ENCODE peak calls at places on chromosomes 2 and 18, in nine cellular contexts. X is colonic mucosa; N is caudate nucleus; I is thoracic aorta; R is neuronal stem cell; S is psoas muscle; K is SJSA1; E is esophagus squamous epithelium; Z is CD8-positive, alpha-beta memory T cell. P is an unnamed sample.

GRCh38 chr2:9805435-9806297 is 37.6 kb upstream of the TAF1B start:
- DNase-seq in I (no peak), Z (no peak), R (no peak), S (no peak), X (no peak), N (no peak), K (no peak), E (no peak), P (no peak)

GRCh38 chr2:179787601-179788000 is 73.8 kb downstream of the ZNF385B start:
- DNase-seq in K (no peak), Z (no peak), N (no peak), X (no peak), S (no peak), E (no peak), I (no peak), R (no peak), P (no peak)

GRCh38 chr18:48662021-48662661 is 123.3 kb downstream of the CTIF start:
- DNase-seq in Z (no peak), E (no peak), N (no peak), I (no peak), K (no peak), R (no peak), X (no peak), S (no peak), P (peak; percentile 34)

GRCh38 chr2:82062469-82062868 is 1757.9 kb upstream of the LRRTM1 start:
- DNase-seq in S (no peak), K (no peak), X (no peak), Z (no peak), I (no peak), N (no peak), E (no peak), R (no peak), P (no peak)

GRCh38 chr2:162795312-162795711 is 43.3 kb downstream of the KCNH7 start:
- DNase-seq in S (no peak), E (no peak), N (no peak), I (no peak), K (no peak), Z (no peak), R (peak; percentile 3), X (no peak), P (no peak)

GRCh38 chr2:20796374-20796791 is 26.5 kb downstream of the LDAH start:
- DNase-seq in I (no peak), X (no peak), R (no peak), K (no peak), N (no peak), S (no peak), E (no peak), Z (no peak), P (peak; percentile 78)

GRCh38 chr2:149559341-149560068 is 28.1 kb downstream of the MMADHC start:
- DNase-seq in Z (no peak), I (no peak), K (no peak), S (no peak), N (no peak), R (no peak), E (no peak), X (no peak), P (no peak)

GRCh38 chr2:208265371-208265806 is 666 bp upstream of the PIKFYVE start:
- DNase-seq in E (peak; percentile 4), X (peak; percentile 40), Z (peak; percentile 68), K (no peak), I (no peak), R (peak; percentile 12), N (peak; percentile 45), S (peak; percentile 56), P (no peak)

GRCh38 chr18:12056034-12056883 is 37.4 kb upstream of the ANKRD62 start:
- DNase-seq in Z (no peak), K (no peak), R (no peak), N (no peak), E (no peak), I (no peak), S (no peak), X (no peak), P (no peak)

GRCh38 chr2:218289639-218290315 is 2.5 kb downstream of the TMBIM1 start:
- DNase-seq in N (no peak), X (peak; percentile 60), E (no peak), K (no peak), Z (no peak), R (no peak), I (no peak), S (no peak), P (no peak)

DNA sequence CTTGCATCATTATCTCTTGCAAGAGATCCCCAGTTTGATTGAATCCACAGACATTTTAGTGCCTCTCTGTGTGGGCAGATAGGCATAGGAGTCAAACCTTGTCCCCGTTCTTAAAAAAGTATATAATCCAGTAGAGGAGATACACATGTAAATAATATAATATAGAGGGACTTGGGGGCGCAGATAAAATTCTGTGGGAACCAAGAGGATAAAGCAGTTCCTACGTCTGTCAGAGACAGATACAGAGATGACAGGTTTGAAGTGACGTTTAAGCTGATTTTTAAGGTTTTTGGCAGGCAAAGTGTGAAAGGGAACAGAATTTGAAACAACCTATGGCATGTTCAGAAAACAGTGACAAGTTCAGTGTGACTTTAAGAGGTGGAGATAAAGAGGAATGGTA is 63.1 kb downstream of the CAB39 start:
- DNase-seq in R (no peak), Z (no peak), S (no peak), N (no peak), I (no peak), X (no peak), K (no peak), E (no peak), P (no peak)
- H3K27ac ChIP-seq in R (no peak overlapping the region), Z (no peak overlapping the region), S (peak overlapping the region; percentile 87), N (no peak overlapping the region), I (no peak overlapping the region), X (no peak overlapping the region), K (peak overlapping the region; percentile 84), E (no peak overlapping the region), P (peak overlapping the region; percentile 95)

DNA sequence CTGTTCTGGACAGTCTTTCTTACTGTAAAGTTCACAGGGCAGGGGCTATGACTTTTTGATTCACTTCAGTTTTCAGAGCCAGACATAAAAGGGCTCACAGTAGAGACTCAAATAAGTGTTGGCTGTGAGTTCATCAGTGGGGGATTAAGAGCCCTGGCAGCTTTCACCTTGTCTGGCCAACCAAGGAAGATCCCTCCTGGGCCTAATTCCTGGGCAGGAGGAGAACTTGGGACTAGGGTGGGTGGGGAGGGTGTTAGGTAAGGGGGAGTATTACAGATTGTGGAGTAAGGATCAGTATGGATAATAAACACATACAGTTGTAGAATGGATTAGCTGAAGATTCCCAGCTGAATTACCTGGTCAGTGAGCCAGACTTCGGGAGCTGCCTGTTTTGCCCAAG is 904 bp upstream of the SFXN5 start:
- DNase-seq in R (no peak), Z (no peak), K (no peak), N (no peak), I (no peak), X (no peak), S (no peak), E (no peak), P (no peak)
- H3K27ac ChIP-seq in R (no peak overlapping the region), Z (peak overlapping the region; percentile 85), K (no peak overlapping the region), N (peak overlapping the region; percentile 97), I (peak overlapping the region; percentile 92), X (peak overlapping the region; percentile 93), S (peak overlapping the region; percentile 98), E (peak overlapping the region; percentile 94), P (peak overlapping the region; percentile 53)

GRCh38 chr2:156310773-156311172 is 21.7 kb downstream of the NR4A2 start:
- DNase-seq in Z (no peak), I (no peak), K (no peak), E (no peak), S (no peak), N (no peak), X (no peak), R (no peak), P (no peak)
- H3K27ac ChIP-seq in Z (no peak overlapping the region), I (no peak overlapping the region), K (no peak overlapping the region), E (no peak overlapping the region), S (no peak overlapping the region), N (no peak overlapping the region), X (no peak overlapping the region), R (no peak overlapping the region), P (no peak overlapping the region)

GRCh38 chr2:189297446-189297845 is 117.9 kb upstream of the COL5A2 start:
- DNase-seq in R (no peak), I (no peak), N (no peak), E (no peak), S (no peak), K (no peak), Z (peak; percentile 30), X (no peak), P (no peak)
- H3K27ac ChIP-seq in R (no peak overlapping the region), I (no peak overlapping the region), N (no peak overlapping the region), E (no peak overlapping the region), S (no peak overlapping the region), K (no peak overlapping the region), Z (no peak overlapping the region), X (no peak overlapping the region), P (no peak overlapping the region)

GRCh38 chr2:130373808-130374365 is 18.0 kb downstream of the PTPN18 start:
- DNase-seq in Z (no peak), R (no peak), I (no peak), K (no peak), X (no peak), E (no peak), S (no peak), N (no peak), P (no peak)

GRCh38 chr2:130376433-130377293 is 20.8 kb downstream of the PTPN18 start:
- DNase-seq in N (no peak), I (no peak), S (no peak), Z (no peak), K (no peak), X (no peak), R (no peak), E (no peak), P (no peak)

GRCh38 chr2:130374587-130375290 is 18.9 kb downstream of the PTPN18 start:
- DNase-seq in E (no peak), X (no peak), S (no peak), I (no peak), K (no peak), N (no peak), R (no peak), Z (no peak), P (no peak)

GRCh38 chr2:130377491-130377890 is 21.6 kb downstream of the PTPN18 start:
- DNase-seq in R (no peak), I (no peak), X (no peak), E (no peak), K (no peak), S (no peak), Z (no peak), N (no peak), P (no peak)

DNA sequence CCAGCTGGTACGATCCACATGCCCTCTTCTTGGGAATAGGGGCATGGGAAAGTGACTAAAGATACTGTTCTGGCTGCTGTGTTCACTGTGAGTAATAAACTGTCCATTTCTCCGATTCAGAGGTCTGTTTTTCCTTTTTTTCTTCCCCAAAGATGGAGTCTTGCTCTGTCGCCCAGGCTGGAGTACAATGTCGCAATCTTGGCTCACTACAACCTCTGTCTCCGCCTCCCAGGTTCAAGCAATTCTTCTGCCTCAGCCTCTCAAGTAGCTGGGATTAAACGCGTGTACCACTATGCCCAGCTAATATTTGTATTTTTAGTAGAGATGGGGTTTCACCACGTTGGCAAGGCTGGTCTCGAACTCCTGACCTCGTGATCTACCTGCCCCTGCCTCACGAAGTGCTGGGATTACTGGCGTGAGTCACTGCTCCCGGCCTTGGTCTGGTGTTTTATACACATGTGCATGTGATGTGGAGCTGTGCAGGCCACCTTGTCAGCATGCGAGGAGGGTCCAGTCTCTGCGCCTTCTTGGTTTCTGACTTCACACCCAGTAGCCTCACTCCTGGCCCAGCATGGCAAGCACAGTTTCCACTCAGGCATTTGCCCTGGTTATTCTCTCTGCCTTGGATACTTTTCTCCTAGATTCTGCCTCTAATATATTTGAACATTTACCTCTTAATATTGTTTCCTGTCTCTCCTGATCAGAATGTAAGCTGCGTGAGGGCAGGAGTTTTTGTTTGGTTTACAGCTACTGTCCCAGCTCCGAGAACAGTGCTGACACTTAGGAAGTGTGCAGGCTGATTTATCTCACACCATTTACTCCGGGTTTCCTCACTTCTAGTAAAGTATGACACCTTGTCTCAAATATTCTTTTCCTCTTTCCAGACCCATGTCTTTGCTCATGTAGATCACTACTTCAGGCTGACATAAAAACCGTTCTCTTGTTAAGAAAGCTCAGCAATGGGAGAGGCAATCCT is 19.7 kb downstream of the PTPN18 start:
- DNase-seq in K (no peak), I (no peak), R (no peak), S (no peak), X (no peak), E (no peak), Z (no peak), N (no peak), P (no peak)
- H3K27ac ChIP-seq in K (no peak overlapping the region), I (no peak overlapping the region), R (no peak overlapping the region), S (no peak overlapping the region), X (no peak overlapping the region), E (no peak overlapping the region), Z (no peak overlapping the region), N (no peak overlapping the region), P (no peak overlapping the region)